ENCODE peak calls at places on chromosomes 6 and 20, in four cellular contexts. O is K562, L is HepG2, G is GM12878. T is an unnamed sample.

GRCh38 chr20:50969912-50970311 is 11.3 kb downstream of the MOCS3 start:
- DNase-seq in O (no peak), L (no peak), G (no peak), T (no peak)

GRCh38 chr20:38270869-38271608 is 10.5 kb upstream of the KIAA1755 start:
- DNase-seq in O (no peak), L (no peak), G (no peak), T (no peak)

GRCh38 chr6:142942805-142943227 is 2.2 kb downstream of the HIVEP2 start:
- DNase-seq in O (peak; percentile 36), L (peak; percentile 64), G (no peak), T (peak; percentile 19)

GRCh38 chr6:148973809-148974208 is 227.0 kb downstream of the UST start:
- DNase-seq in O (no peak), L (no peak), G (no peak), T (peak; percentile 39)

GRCh38 chr6:4008324-4009047 is 70.5 kb downstream of the FAM217A start:
- DNase-seq in O (no peak), L (peak; percentile 86), G (no peak), T (peak; percentile 45)

GRCh38 chr20:40952231-40952630 is 76.4 kb upstream of the TOP1 start:
- DNase-seq in O (no peak), L (no peak), G (no peak), T (no peak)

GRCh38 chr20:44776977-44777376 is 31.3 kb downstream of the KCNK15 start:
- DNase-seq in O (peak; percentile 24), L (peak; percentile 31), G (no peak), T (no peak)

GRCh38 chr20:33070413-33071053 is 8.9 kb upstream of the BPIFB4 start:
- DNase-seq in O (no peak), L (no peak), G (no peak), T (no peak)

GRCh38 chr6:159594106-159594749 is 98.8 kb downstream of the SOD2 start:
- DNase-seq in O (no peak), L (no peak), G (no peak), T (no peak)

GRCh38 chr6:169853196-169854082 is 102.0 kb downstream of the ERMARD start:
- DNase-seq in O (no peak), L (no peak), G (no peak), T (no peak)

GRCh38 chr6:33577106-33577535 is 3.0 kb downstream of the BAK1 start:
- DNase-seq in O (peak; percentile 58), L (no peak), G (no peak), T (no peak)

GRCh38 chr6:129733290-129733689 is 23.3 kb upstream of the ARHGAP18 start:
- DNase-seq in O (no peak), L (peak; percentile 58), G (no peak), T (no peak)

GRCh38 chr6:132974122-132974521 is 159.8 kb downstream of the RPS12 start:
- DNase-seq in O (no peak), L (no peak), G (no peak), T (no peak)

GRCh38 chr20:55160022-55160421 is 684.6 kb downstream of the DOK5 start:
- DNase-seq in O (no peak), L (no peak), G (no peak), T (no peak)

GRCh38 chr20:50304883-50305635 is 114.4 kb downstream of the CEBPB start:
- DNase-seq in O (no peak), L (peak; percentile 92), G (no peak), T (no peak)

GRCh38 chr6:72890671-72891070 is 268.8 kb downstream of the KCNQ5 start:
- DNase-seq in O (no peak), L (no peak), G (no peak), T (no peak)

GRCh38 chr20:54633903-54634302 is 158.5 kb downstream of the DOK5 start:
- DNase-seq in O (no peak), L (no peak), G (peak; percentile 84), T (no peak)

GRCh38 chr20:38724603-38725457 is 544 bp downstream of the SLC32A1 start:
- DNase-seq in O (peak; percentile 29), L (no peak), G (no peak), T (no peak)

GRCh38 chr20:47950103-47950502 is 164.8 kb upstream of the SULF2 start:
- DNase-seq in O (no peak), L (no peak), G (no peak), T (peak; percentile 45)

GRCh38 chr6:37354526-37355384 is 972 bp downstream of the RNF8 start:
- DNase-seq in O (peak; percentile 84), L (no peak), G (no peak), T (peak; percentile 36)

GRCh38 chr20:49821850-49822249 is 9.2 kb downstream of the SLC9A8 start:
- DNase-seq in O (no peak), L (no peak), G (no peak), T (no peak)

GRCh38 chr6:155171747-155172191 is 92.0 kb upstream of the CLDN20 start:
- DNase-seq in O (no peak), L (no peak), G (no peak), T (no peak)

GRCh38 chr20:5621305-5621704 is 128.9 kb upstream of the SHLD1 start:
- DNase-seq in O (no peak), L (no peak), G (no peak), T (no peak)

GRCh38 chr6:21556968-21557721 is 36.4 kb upstream of the SOX4 start:
- DNase-seq in O (no peak), L (no peak), G (no peak), T (no peak)

GRCh38 chr6:130693944-130694343 is 133.3 kb upstream of the SMLR1 start:
- DNase-seq in O (no peak), L (no peak), G (no peak), T (no peak)

GRCh38 chr6:134795001-134795400 is 154.9 kb downstream of the ALDH8A1 start:
- DNase-seq in O (no peak), L (no peak), G (no peak), T (no peak)

GRCh38 chr6:47478233-47479155 is 905 bp downstream of the CD2AP start:
- DNase-seq in O (no peak), L (peak; percentile 43), G (no peak), T (no peak)

GRCh38 chr20:32455901-32456701 is 98.0 kb downstream of the ASXL1 start:
- DNase-seq in O (no peak), L (no peak), G (no peak), T (no peak)

GRCh38 chr20:58987790-58988564 is 6.9 kb downstream of the NELFCD start:
- DNase-seq in O (no peak), L (no peak), G (no peak), T (no peak)

GRCh38 chr6:90431521-90432407 is 135.1 kb upstream of the BACH2 start:
- DNase-seq in O (no peak), L (no peak), G (no peak), T (no peak)

GRCh38 chr20:50646483-50646996 is 44.8 kb downstream of the RIPOR3 start:
- DNase-seq in O (peak; percentile 36), L (no peak), G (no peak), T (no peak)

GRCh38 chr6:142693446-142693845 is 251.5 kb downstream of the HIVEP2 start:
- DNase-seq in O (no peak), L (no peak), G (no peak), T (no peak)

GRCh38 chr6:42901538-42901957 is 14.3 kb upstream of the PTCRA start:
- DNase-seq in O (peak; percentile 74), L (peak; percentile 92), G (peak; percentile 54), T (peak; percentile 66)

GRCh38 chr20:32966382-32966781 is 37.9 kb downstream of the SUN5 start:
- DNase-seq in O (no peak), L (no peak), G (no peak), T (no peak)

GRCh38 chr20:64027981-64028685 is 7.8 kb upstream of the C20orf204 start:
- DNase-seq in O (no peak), L (no peak), G (no peak), T (no peak)
- TF ChIP-seq FOXM1 in O (no peak), L (no peak), G (no peak), T (no peak)

DNA sequence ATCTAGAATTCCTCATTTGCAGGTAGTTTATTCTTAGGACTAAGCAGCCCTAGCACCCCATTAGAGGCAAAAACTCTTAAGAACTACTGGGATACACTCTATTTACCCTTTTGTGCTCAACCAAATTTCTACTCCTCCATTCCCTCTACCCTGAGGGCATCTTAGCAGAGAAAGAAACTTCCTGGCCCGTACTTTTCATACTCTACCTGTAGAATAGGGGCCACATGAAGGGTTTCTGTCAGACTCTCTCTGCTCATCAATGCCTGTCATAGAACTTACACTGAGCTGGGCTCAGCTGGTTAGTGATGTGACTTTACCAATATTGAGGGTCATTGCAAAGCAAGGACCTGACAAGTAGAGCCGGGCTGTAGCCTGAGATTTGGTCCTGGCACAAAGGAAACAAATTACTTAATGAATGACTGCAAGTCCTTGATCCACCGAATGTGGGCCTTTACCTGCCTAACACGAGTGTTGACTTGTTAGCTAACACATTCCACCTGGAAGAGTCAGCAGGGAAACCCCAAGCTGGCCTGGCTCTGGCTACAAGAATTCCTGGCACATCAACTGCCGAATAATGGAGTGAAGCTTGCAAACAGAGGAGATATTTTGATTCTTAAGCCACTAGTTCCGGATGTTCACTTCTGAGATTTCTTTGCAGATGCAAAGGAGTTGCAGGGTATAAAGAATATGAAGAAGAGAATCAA is 280.5 kb upstream of the JAG1 start:
- DNase-seq in O (no peak), L (peak; percentile 18), G (no peak), T (no peak)
- TF ChIP-seq FOXM1 in O (no peak), L (no peak), G (no peak), T (no peak)

DNA sequence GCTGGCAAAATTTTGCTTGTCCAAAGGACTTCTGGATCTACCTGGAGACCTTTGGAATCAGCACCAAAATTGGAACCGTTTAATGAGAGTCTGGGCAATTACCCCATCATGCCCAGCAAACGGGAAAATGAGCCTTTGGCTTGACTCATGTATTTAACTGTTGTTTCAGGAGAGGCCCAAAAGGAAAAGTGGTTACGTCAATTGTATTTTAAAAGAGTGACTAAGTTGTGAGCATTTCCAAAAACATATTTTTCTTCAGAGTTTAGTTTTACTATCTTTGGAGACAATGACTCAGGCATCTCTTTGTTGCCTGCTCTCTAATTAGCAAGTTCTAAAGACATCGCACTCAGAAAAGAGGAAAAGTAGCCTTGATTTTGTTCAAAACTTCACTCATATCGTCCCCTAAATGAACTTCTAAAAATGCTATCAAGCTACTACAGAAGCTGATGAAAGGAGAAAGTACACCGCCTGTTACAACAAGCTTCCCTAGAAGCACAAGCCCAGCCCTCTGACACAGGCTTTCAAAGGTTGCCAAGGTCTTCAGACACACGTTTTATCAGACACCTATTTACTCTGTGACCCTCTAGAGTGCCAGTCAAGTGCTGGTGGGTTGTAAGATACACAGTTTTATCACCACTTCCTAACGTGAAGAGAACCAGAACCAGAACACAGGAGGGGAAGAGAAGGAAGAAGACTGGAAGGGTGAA is 146.2 kb downstream of the TBX18 start:
- DNase-seq in O (no peak), L (no peak), G (no peak), T (no peak)
- TF ChIP-seq FOXM1 in O (no peak), L (no peak), G (no peak), T (no peak)

DNA sequence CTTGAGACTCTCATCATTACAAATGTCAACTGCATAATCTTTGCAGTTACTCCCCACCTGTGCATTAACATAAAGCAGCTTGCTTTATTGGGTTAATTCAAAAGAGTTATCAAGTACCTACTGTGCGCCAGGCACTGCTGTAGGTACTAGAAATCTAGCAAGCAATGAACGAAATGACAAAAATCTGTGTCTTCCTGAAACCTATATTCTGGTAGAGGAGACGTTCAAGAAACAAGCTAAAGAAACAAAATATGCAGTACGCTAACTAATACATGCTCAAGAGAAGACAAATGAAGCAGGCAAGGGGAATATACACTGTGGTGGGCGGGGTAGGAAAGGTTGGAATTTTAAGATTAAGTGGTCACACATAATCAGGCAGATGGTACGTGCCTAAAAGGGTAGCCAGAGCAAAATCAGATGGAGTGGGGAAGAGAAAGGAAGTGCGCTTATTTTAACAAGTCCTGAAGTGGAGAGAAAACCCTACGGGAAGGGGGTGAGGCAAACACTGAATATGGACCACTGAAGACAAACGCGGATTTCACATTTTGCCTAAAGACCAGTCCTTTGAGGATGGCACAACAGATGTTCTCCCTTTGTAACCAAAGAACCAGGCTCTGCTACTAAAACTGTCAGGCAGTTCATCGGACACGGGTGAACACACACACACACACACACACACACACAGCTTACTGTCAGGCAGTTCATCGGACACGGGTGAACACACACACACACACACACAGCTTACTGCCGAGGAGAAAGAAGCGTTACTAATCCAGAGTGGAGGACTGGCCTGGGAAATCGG is 1.2 kb downstream of the ELOVL2 start:
- DNase-seq in O (no peak), L (no peak), G (peak; percentile 2), T (no peak)
- TF ChIP-seq FOXM1 in O (no peak), L (no peak), G (no peak), T (no peak)